ENCODE peak calls at places on chromosomes 11 and 22, in seven cellular contexts. One of them, this sample, is unnamed. For H3K4me1, the result is how much of the 10 kb centered on the place peaks cover.

GRCh38 chr11:35347173-35347878 is 72.0 kb downstream of the SLC1A2 start:
- DNase-seq in ovary: no peak
- DNase-seq in A549: no peak
- DNase-seq in IMR-90: no peak
- DNase-seq in tibial nerve: no peak
- DNase-seq in body of pancreas: no peak
- DNase-seq in thyroid gland: no peak
- DNase-seq in this sample: no peak

GRCh38 chr22:37218771-37219411 is 6.6 kb upstream of the SSTR3 start:
- DNase-seq in ovary: no peak
- DNase-seq in A549: no peak
- DNase-seq in IMR-90: no peak
- DNase-seq in tibial nerve: no peak
- DNase-seq in body of pancreas: no peak
- DNase-seq in thyroid gland: no peak
- DNase-seq in this sample: no peak

GRCh38 chr11:119699227-119699626 is 29.8 kb downstream of the NECTIN1 start:
- DNase-seq in ovary: no peak
- DNase-seq in A549: no peak
- DNase-seq in IMR-90: no peak
- DNase-seq in tibial nerve: peak
- DNase-seq in body of pancreas: peak
- DNase-seq in thyroid gland: peak
- DNase-seq in this sample: no peak

GRCh38 chr11:76152741-76153608 is 53.3 kb downstream of the WNT11 start:
- DNase-seq in ovary: no peak
- DNase-seq in A549: no peak
- DNase-seq in IMR-90: no peak
- DNase-seq in tibial nerve: no peak
- DNase-seq in body of pancreas: peak
- DNase-seq in thyroid gland: no peak
- DNase-seq in this sample: no peak

GRCh38 chr22:41757507-41757906 is 43.0 kb upstream of the CCDC134 start:
- DNase-seq in ovary: no peak
- DNase-seq in A549: no peak
- DNase-seq in IMR-90: no peak
- DNase-seq in tibial nerve: no peak
- DNase-seq in body of pancreas: no peak
- DNase-seq in thyroid gland: no peak
- DNase-seq in this sample: no peak

GRCh38 chr11:57432714-57433163 is 5.8 kb upstream of the SLC43A3 start:
- DNase-seq in ovary: no peak
- DNase-seq in A549: no peak
- DNase-seq in IMR-90: peak
- DNase-seq in tibial nerve: peak
- DNase-seq in body of pancreas: peak
- DNase-seq in thyroid gland: no peak
- DNase-seq in this sample: peak

GRCh38 chr22:20920881-20921203 is 3.6 kb downstream of the CRKL start:
- DNase-seq in ovary: no peak
- DNase-seq in A549: no peak
- DNase-seq in IMR-90: no peak
- DNase-seq in tibial nerve: no peak
- DNase-seq in body of pancreas: no peak
- DNase-seq in thyroid gland: no peak
- DNase-seq in this sample: no peak

GRCh38 chr22:44975444-44976262 is 34.2 kb downstream of the PHF21B start:
- DNase-seq in ovary: peak
- DNase-seq in A549: peak
- DNase-seq in IMR-90: peak
- DNase-seq in tibial nerve: peak
- DNase-seq in body of pancreas: peak
- DNase-seq in thyroid gland: peak
- DNase-seq in this sample: peak

GRCh38 chr11:110429614-110430266 is at the start of gene FDX1:
- DNase-seq in ovary: peak
- DNase-seq in A549: peak
- DNase-seq in IMR-90: peak
- DNase-seq in tibial nerve: peak
- DNase-seq in body of pancreas: peak
- DNase-seq in thyroid gland: peak
- DNase-seq in this sample: peak

GRCh38 chr11:65382036-65382803 is at the start of gene SLC25A45:
- DNase-seq in ovary: peak
- DNase-seq in A549: peak
- DNase-seq in IMR-90: peak
- DNase-seq in tibial nerve: peak
- DNase-seq in body of pancreas: peak
- DNase-seq in thyroid gland: peak
- DNase-seq in this sample: peak
- TF ChIP-seq POLR2A in ovary: peak
- TF ChIP-seq POLR2A in A549: no peak
- TF ChIP-seq POLR2A in IMR-90: peak
- TF ChIP-seq POLR2A in tibial nerve: peak
- TF ChIP-seq POLR2A in body of pancreas: peak
- TF ChIP-seq POLR2A in thyroid gland: peak
- TF ChIP-seq POLR2A in this sample: peak

GRCh38 chr22:40415531-40416266 is 45.3 kb downstream of the SGSM3 start:
- DNase-seq in ovary: peak
- DNase-seq in A549: no peak
- DNase-seq in IMR-90: peak
- DNase-seq in tibial nerve: no peak
- DNase-seq in body of pancreas: no peak
- DNase-seq in thyroid gland: no peak
- DNase-seq in this sample: no peak

GRCh38 chr22:40413873-40414272 is 43.5 kb downstream of the SGSM3 start:
- DNase-seq in ovary: no peak
- DNase-seq in A549: no peak
- DNase-seq in IMR-90: no peak
- DNase-seq in tibial nerve: no peak
- DNase-seq in body of pancreas: no peak
- DNase-seq in thyroid gland: no peak
- DNase-seq in this sample: no peak

GRCh38 chr22:40414306-40414705 is 43.9 kb downstream of the SGSM3 start:
- DNase-seq in ovary: no peak
- DNase-seq in A549: no peak
- DNase-seq in IMR-90: peak
- DNase-seq in tibial nerve: no peak
- DNase-seq in body of pancreas: no peak
- DNase-seq in thyroid gland: no peak
- DNase-seq in this sample: no peak

GRCh38 chr22:40416267-40416570 is 45.8 kb downstream of the SGSM3 start:
- DNase-seq in ovary: no peak
- DNase-seq in A549: no peak
- DNase-seq in IMR-90: no peak
- DNase-seq in tibial nerve: no peak
- DNase-seq in body of pancreas: no peak
- DNase-seq in thyroid gland: no peak
- DNase-seq in this sample: no peak

GRCh38 chr22:40414838-40415505 is 44.6 kb downstream of the SGSM3 start:
- DNase-seq in ovary: no peak
- DNase-seq in A549: no peak
- DNase-seq in IMR-90: no peak
- DNase-seq in tibial nerve: no peak
- DNase-seq in body of pancreas: no peak
- DNase-seq in thyroid gland: no peak
- DNase-seq in this sample: no peak
- H3K4me1 ChIP-seq in ovary: under half
- H3K4me1 ChIP-seq in A549: under half
- H3K4me1 ChIP-seq in IMR-90: under half
- H3K4me1 ChIP-seq in tibial nerve: under half
- H3K4me1 ChIP-seq in body of pancreas: under half
- H3K4me1 ChIP-seq in thyroid gland: under half
- H3K4me1 ChIP-seq in this sample: under half

DNA sequence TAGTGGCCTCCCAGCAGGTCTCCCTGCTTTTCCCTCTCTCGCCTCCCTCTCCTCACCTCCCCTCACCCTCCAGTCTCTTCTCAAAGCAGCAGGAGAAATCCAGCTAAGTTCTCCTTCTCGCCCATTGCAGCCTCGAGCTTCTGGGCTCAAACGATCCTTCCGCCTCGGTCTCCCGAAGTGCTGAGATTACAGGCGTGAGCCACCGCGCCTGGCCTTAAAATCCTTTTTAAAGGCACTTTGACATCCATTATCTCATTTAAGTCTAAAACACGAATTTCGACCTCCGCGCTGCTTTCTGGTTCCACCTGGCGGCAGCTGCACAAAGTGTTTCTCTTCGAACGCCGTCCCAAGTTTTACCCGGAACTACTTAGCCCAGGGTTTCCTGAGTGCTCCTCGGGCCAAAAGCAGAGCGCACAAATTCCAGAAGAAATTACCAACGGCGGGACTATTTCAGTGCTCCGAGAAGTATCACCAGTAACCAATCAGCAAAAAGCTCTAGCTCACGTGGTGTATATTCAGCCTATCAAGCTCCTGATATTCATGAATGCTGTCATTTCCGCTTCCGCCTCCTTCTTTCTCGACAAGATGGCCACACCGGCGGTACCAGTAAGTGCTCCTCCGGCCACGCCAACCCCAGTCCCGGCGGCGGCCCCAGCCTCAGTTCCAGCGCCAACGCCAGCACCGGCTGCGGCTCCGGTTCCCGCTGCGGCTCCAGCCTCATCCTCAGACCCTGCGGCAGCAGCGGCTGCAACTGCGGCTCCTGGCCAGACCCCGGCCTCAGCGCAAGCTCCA is at the start of gene EIF3F:
- DNase-seq in ovary: peak
- DNase-seq in A549: peak
- DNase-seq in IMR-90: peak
- DNase-seq in tibial nerve: peak
- DNase-seq in body of pancreas: peak
- DNase-seq in thyroid gland: peak
- DNase-seq in this sample: peak
- TF ChIP-seq POLR2A in ovary: no peak
- TF ChIP-seq POLR2A in A549: peak
- TF ChIP-seq POLR2A in IMR-90: peak
- TF ChIP-seq POLR2A in tibial nerve: no peak
- TF ChIP-seq POLR2A in body of pancreas: peak
- TF ChIP-seq POLR2A in thyroid gland: peak
- TF ChIP-seq POLR2A in this sample: peak

GRCh38 chr11:78344676-78345075 is 72.9 kb downstream of the GAB2 start:
- DNase-seq in ovary: no peak
- DNase-seq in A549: no peak
- DNase-seq in IMR-90: no peak
- DNase-seq in tibial nerve: no peak
- DNase-seq in body of pancreas: no peak
- DNase-seq in thyroid gland: no peak
- DNase-seq in this sample: no peak

GRCh38 chr11:78349114-78349513 is 68.5 kb downstream of the GAB2 start:
- DNase-seq in ovary: no peak
- DNase-seq in A549: no peak
- DNase-seq in IMR-90: no peak
- DNase-seq in tibial nerve: no peak
- DNase-seq in body of pancreas: no peak
- DNase-seq in thyroid gland: no peak
- DNase-seq in this sample: no peak

GRCh38 chr11:78344114-78344513 is 73.5 kb downstream of the GAB2 start:
- DNase-seq in ovary: no peak
- DNase-seq in A549: no peak
- DNase-seq in IMR-90: no peak
- DNase-seq in tibial nerve: no peak
- DNase-seq in body of pancreas: no peak
- DNase-seq in thyroid gland: no peak
- DNase-seq in this sample: no peak

GRCh38 chr11:78347956-78348355 is 69.7 kb downstream of the GAB2 start:
- DNase-seq in ovary: no peak
- DNase-seq in A549: no peak
- DNase-seq in IMR-90: no peak
- DNase-seq in tibial nerve: no peak
- DNase-seq in body of pancreas: no peak
- DNase-seq in thyroid gland: no peak
- DNase-seq in this sample: no peak

DNA sequence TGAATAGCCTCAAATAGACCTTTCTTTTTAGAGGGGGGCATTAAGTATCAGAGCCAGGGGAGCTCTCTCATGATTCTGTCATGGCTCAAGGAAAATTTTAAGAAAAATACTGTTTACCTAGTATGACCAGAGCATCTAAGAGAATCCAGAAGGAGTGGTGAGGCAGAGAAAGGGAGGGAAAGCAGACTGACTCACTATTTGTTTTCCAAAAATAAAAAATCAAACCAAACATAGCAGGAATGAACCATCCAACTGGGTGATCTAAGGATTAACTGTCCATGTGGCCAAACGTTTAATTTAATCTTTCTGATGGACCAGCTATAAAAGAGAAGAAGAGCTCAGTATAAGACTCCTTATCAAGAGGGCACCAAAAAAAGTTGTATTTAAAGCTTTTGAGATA is 70.8 kb downstream of the GAB2 start:
- DNase-seq in ovary: no peak
- DNase-seq in A549: no peak
- DNase-seq in IMR-90: no peak
- DNase-seq in tibial nerve: no peak
- DNase-seq in body of pancreas: no peak
- DNase-seq in thyroid gland: no peak
- DNase-seq in this sample: no peak
- H3K4me1 ChIP-seq in ovary: under half
- H3K4me1 ChIP-seq in A549: under half
- H3K4me1 ChIP-seq in IMR-90: under half
- H3K4me1 ChIP-seq in tibial nerve: half or more
- H3K4me1 ChIP-seq in body of pancreas: under half
- H3K4me1 ChIP-seq in thyroid gland: under half
- H3K4me1 ChIP-seq in this sample: under half

GRCh38 chr22:50306753-50307749 is at the start of gene PLXNB2:
- DNase-seq in ovary: peak
- DNase-seq in A549: peak
- DNase-seq in IMR-90: peak
- DNase-seq in tibial nerve: peak
- DNase-seq in body of pancreas: peak
- DNase-seq in thyroid gland: peak
- DNase-seq in this sample: peak

GRCh38 chr22:50305658-50306566 is 1.5 kb downstream of the PLXNB2 start:
- DNase-seq in ovary: peak
- DNase-seq in A549: peak
- DNase-seq in IMR-90: peak
- DNase-seq in tibial nerve: peak
- DNase-seq in body of pancreas: peak
- DNase-seq in thyroid gland: peak
- DNase-seq in this sample: peak

GRCh38 chr22:50304528-50305392 is 2.7 kb downstream of the PLXNB2 start:
- DNase-seq in ovary: peak
- DNase-seq in A549: no peak
- DNase-seq in IMR-90: no peak
- DNase-seq in tibial nerve: no peak
- DNase-seq in body of pancreas: peak
- DNase-seq in thyroid gland: peak
- DNase-seq in this sample: peak

GRCh38 chr22:50303848-50304527 is 3.5 kb downstream of the PLXNB2 start:
- DNase-seq in ovary: no peak
- DNase-seq in A549: no peak
- DNase-seq in IMR-90: no peak
- DNase-seq in tibial nerve: no peak
- DNase-seq in body of pancreas: peak
- DNase-seq in thyroid gland: peak
- DNase-seq in this sample: peak

DNA sequence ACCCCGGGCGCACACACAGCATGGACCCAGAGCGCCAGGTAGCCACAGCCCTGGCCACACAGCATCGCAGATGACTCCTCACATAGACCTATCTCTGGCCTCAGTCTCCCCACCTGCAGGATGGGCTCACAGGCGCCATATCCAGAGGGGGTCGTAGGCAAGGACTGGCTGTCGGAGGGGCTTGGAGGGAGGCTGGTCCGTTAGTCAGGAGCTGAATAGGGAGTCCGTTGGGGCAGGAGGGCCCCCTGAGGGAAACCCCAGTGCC is 2.1 kb downstream of the PLXNB2 start:
- DNase-seq in ovary: no peak
- DNase-seq in A549: no peak
- DNase-seq in IMR-90: no peak
- DNase-seq in tibial nerve: no peak
- DNase-seq in body of pancreas: no peak
- DNase-seq in thyroid gland: no peak
- DNase-seq in this sample: no peak
- TF ChIP-seq POLR2A in ovary: no peak
- TF ChIP-seq POLR2A in A549: no peak
- TF ChIP-seq POLR2A in IMR-90: no peak
- TF ChIP-seq POLR2A in tibial nerve: no peak
- TF ChIP-seq POLR2A in body of pancreas: no peak
- TF ChIP-seq POLR2A in thyroid gland: no peak
- TF ChIP-seq POLR2A in this sample: no peak

This sample was measured in K562.